ENCODE peak calls at places on chromosomes 11 and 22, in nine cellular contexts. H, E, R, L, J, S, Y, W and B are unnamed samples.

GRCh38 chr11:68649851-68650555 is 34.3 kb upstream of the GAL start:
- DNase-seq in R (no peak), H (no peak), S (no peak), J (no peak), Y (no peak), W (no peak), L (no peak), E (no peak), B (peak; percentile 52)

GRCh38 chr11:122863704-122864326 is 18.7 kb upstream of the JHY start:
- DNase-seq in S (no peak), H (peak; percentile 41), Y (peak; percentile 28), E (peak; percentile 66), L (peak; percentile 49), R (peak; percentile 35), J (no peak), W (peak; percentile 36), B (peak; percentile 50)

GRCh38 chr11:75510011-75510595 is 15.6 kb downstream of the GDPD5 start:
- DNase-seq in W (no peak), Y (no peak), R (no peak), E (no peak), L (no peak), S (no peak), J (no peak), H (no peak), B (peak; percentile 76)

GRCh38 chr11:96307748-96308133 is 35.3 kb downstream of the MAML2 start:
- DNase-seq in Y (peak; percentile 91), L (no peak), S (peak; percentile 72), J (no peak), E (no peak), H (peak; percentile 90), R (no peak), W (peak; percentile 70), B (peak; percentile 73)

GRCh38 chr11:113960702-113961330 is 14.1 kb upstream of the HTR3A start:
- DNase-seq in J (no peak), Y (no peak), H (no peak), S (no peak), R (no peak), E (no peak), L (no peak), W (no peak), B (peak; percentile 52)

GRCh38 chr11:121894581-121894980 is 221.4 kb downstream of the BLID start:
- DNase-seq in S (no peak), E (no peak), R (no peak), H (peak; percentile 47), W (no peak), L (no peak), J (no peak), Y (peak; percentile 70), B (peak; percentile 18)

GRCh38 chr22:42549329-42550060 is 4.3 kb upstream of the SERHL2 start:
- DNase-seq in S (no peak), L (no peak), R (no peak), E (no peak), J (peak; percentile 4), Y (no peak), H (no peak), W (no peak), B (peak; percentile 79)

GRCh38 chr11:31779268-31779879 is 31.7 kb downstream of the PAX6 start:
- DNase-seq in R (no peak), W (peak; percentile 50), H (peak; percentile 46), E (no peak), J (no peak), L (no peak), Y (peak; percentile 36), S (peak; percentile 43), B (peak; percentile 80)

GRCh38 chr11:35825386-35825785 is 118.5 kb upstream of the LDLRAD3 start:
- DNase-seq in L (no peak), E (no peak), R (no peak), Y (no peak), W (no peak), J (no peak), H (no peak), S (no peak), B (no peak)

GRCh38 chr11:134224710-134225662 is 515 bp downstream of the VPS26B start:
- DNase-seq in H (peak; percentile 9), Y (peak; percentile 11), E (peak; percentile 86), L (peak; percentile 46), J (peak; percentile 49), W (no peak), R (peak; percentile 75), S (no peak), B (peak; percentile 55)

GRCh38 chr22:29216873-29217666 is 11.4 kb downstream of the EMID1 start:
- DNase-seq in E (no peak), R (no peak), L (peak; percentile 91), Y (peak; percentile 29), W (no peak), H (peak; percentile 24), S (peak; percentile 38), J (peak; percentile 45), B (peak; percentile 86)

GRCh38 chr11:1938343-1939005 is 8.7 kb upstream of the MRPL23 start:
- DNase-seq in Y (no peak), W (no peak), L (no peak), H (no peak), S (no peak), R (no peak), J (no peak), E (peak; percentile 1), B (peak; percentile 41)

GRCh38 chr11:55658031-55658573 is 3.9 kb upstream of the OR4C6 start:
- DNase-seq in E (no peak), H (no peak), W (no peak), S (no peak), Y (no peak), R (no peak), L (no peak), J (peak; percentile 3), B (no peak)

GRCh38 chr11:27471067-27471587 is 1.5 kb downstream of the LGR4 start:
- DNase-seq in L (peak; percentile 30), Y (no peak), H (no peak), W (no peak), R (no peak), S (no peak), E (no peak), J (no peak), B (no peak)

GRCh38 chr22:39283312-39284141 is 35.9 kb downstream of the RPL3 start:
- DNase-seq in E (no peak), S (no peak), R (peak; percentile 74), L (peak; percentile 43), Y (no peak), W (no peak), J (no peak), H (no peak), B (peak; percentile 89)

GRCh38 chr11:26225643-26226042 is 106.3 kb upstream of the ANO3 start:
- DNase-seq in S (no peak), R (no peak), H (no peak), Y (no peak), L (no peak), J (no peak), E (no peak), W (no peak), B (no peak)

GRCh38 chr11:26227883-26228502 is 103.9 kb upstream of the ANO3 start:
- DNase-seq in E (no peak), R (no peak), W (no peak), H (no peak), L (no peak), J (no peak), S (no peak), Y (no peak), B (no peak)

GRCh38 chr11:26229270-26229669 is 102.7 kb upstream of the ANO3 start:
- DNase-seq in J (no peak), Y (peak; percentile 98), L (no peak), S (peak; percentile 72), W (peak; percentile 57), R (no peak), H (peak; percentile 94), E (no peak), B (peak; percentile 22)

GRCh38 chr11:26228778-26229177 is 103.2 kb upstream of the ANO3 start:
- DNase-seq in W (no peak), J (no peak), E (no peak), R (no peak), Y (peak; percentile 36), L (no peak), H (peak; percentile 40), S (no peak), B (no peak)

GRCh38 chr11:26227311-26227710 is 104.6 kb upstream of the ANO3 start:
- DNase-seq in R (no peak), H (peak; percentile 85), E (no peak), J (peak; percentile 30), Y (peak; percentile 99), S (peak; percentile 71), L (no peak), W (peak; percentile 58), B (peak; percentile 64)
- TF ChIP-seq CTCF in R (peak; percentile 57), H (peak; percentile 39), E (no peak), J (peak; percentile 45), Y (peak; percentile 24), S (peak; percentile 58), L (peak; percentile 28), W (peak; percentile 30), B (peak; percentile 71)

DNA sequence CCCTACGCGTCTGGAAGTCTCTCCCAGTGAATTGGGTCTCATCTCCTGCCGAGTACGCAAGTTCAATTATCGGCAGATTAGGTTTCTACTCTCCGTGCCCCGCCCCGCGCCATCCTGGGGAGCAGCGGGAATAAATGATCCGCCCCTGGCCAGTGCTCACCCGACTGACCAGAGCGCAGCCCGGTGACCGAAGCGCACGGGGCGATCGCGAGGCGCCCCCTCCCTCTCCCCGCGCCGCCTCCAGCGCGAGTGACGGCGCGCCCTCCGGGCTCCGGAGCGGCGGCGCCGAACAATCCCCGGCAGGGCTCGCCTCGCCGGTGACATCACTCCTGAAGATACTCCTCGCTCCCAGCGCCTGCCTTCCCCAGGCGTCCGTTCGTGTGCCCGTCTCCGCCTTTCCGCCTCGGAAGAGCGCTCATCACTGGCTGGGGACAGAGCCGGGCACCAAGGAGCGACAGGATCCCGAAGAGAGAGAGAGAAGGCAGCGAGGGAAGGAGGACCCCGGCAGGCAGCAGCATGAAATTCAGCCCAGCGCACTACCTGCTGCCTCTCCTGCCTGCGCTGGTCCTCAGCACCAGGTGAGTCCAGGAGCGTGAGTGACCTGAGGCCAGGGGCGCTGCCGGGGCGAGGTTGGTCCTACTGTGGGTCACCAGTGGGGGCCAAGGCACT is at the start of gene LUZP2:
- DNase-seq in W (no peak), R (no peak), Y (peak; percentile 28), E (no peak), S (no peak), H (peak; percentile 0), L (peak; percentile 2), J (no peak), B (peak; percentile 50)
- TF ChIP-seq CTCF in W (peak; percentile 8), R (no peak), Y (no peak), E (no peak), S (peak; percentile 16), H (no peak), L (no peak), J (no peak), B (no peak)

GRCh38 chr22:40690370-40690769 is 11.1 kb downstream of the MCHR1 start:
- DNase-seq in L (no peak), S (no peak), Y (no peak), W (no peak), E (no peak), H (no peak), R (no peak), J (no peak), B (no peak)
- TF ChIP-seq CTCF in L (no peak), S (no peak), Y (no peak), W (no peak), E (no peak), H (no peak), R (no peak), J (no peak), B (no peak)

DNA sequence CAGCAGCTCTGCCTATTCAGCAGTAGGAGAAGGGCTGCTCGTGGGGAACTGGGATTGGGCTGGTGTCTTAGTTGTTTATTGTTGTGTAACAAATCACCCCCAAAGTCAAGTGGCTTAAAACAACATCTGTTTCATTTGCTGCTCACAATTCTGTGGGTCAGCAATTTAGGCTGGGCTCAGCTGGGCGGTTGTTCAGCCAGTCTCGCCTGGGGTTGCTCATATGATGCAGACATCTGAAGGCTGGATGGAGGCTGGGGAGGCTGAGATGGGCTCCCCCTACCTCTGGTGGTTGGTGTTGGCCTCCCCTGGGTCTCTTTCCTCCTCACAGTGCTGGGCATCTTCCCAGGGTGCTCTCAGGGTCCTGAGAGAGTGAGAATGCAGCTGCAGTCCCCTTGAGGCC is 43.3 kb upstream of the PARVG start:
- DNase-seq in S (no peak), R (no peak), E (no peak), W (no peak), Y (no peak), J (no peak), L (no peak), H (no peak), B (no peak)
- TF ChIP-seq CTCF in S (no peak), R (no peak), E (no peak), W (no peak), Y (no peak), J (no peak), L (no peak), H (no peak), B (no peak)